ENCODE peak calls at places on chromosomes 11 and 22, in five cellular contexts. Y is body of pancreas, P is adrenal gland, N is GM23248, I is upper lobe of right lung. H is an unnamed sample. For H3K4me1, the result is how much of the 10 kb centered on the place peaks cover.

GRCh38 chr22:29798318-29798717 is 31.1 kb downstream of the UQCR10 start:
- DNase-seq in Y (no peak), N (no peak), I (no peak), P (no peak), H (no peak)

GRCh38 chr22:20117656-20118571 is 888 bp upstream of the TRMT2A start:
- DNase-seq in I (peak), Y (peak), P (peak), N (peak), H (peak)

GRCh38 chr11:125553357-125553756 is 15.9 kb upstream of the EI24 start:
- DNase-seq in N (no peak), P (no peak), Y (no peak), I (no peak), H (no peak)

GRCh38 chr11:15101072-15101701 is 13.5 kb upstream of the INSC start:
- DNase-seq in N (peak), P (peak), I (peak), Y (peak), H (peak)

GRCh38 chr11:82703796-82704195 is 29.9 kb downstream of the FAM181B start:
- DNase-seq in I (no peak), N (no peak), P (no peak), Y (no peak), H (no peak)

GRCh38 chr11:115672999-115673411 is 168.8 kb upstream of the CADM1 start:
- DNase-seq in P (peak), N (peak), Y (no peak), I (no peak), H (no peak)

GRCh38 chr22:42743501-42743991 is 22.9 kb upstream of the A4GALT start:
- DNase-seq in N (peak), I (no peak), Y (peak), P (no peak), H (no peak)

GRCh38 chr11:57779275-57779674 is 17.7 kb downstream of the CTNND1 start:
- DNase-seq in I (no peak), Y (peak), N (peak), P (peak), H (no peak)

GRCh38 chr11:2271077-2271326 is 614 bp upstream of the ASCL2 start:
- DNase-seq in N (no peak), Y (no peak), P (no peak), I (peak), H (peak)

GRCh38 chr11:11733246-11733763 is 108.5 kb upstream of the USP47 start:
- DNase-seq in I (no peak), P (no peak), N (no peak), Y (no peak), H (no peak)

GRCh38 chr11:57491371-57492061 is 24.0 kb downstream of the SLC43A1 start:
- DNase-seq in P (peak), Y (peak), I (peak), N (peak), H (no peak)

GRCh38 chr11:115275045-115275444 is 229.2 kb downstream of the CADM1 start:
- DNase-seq in I (no peak), Y (no peak), N (no peak), P (no peak), H (no peak)

GRCh38 chr11:45179686-45180085 is 33.2 kb downstream of the PRDM11 start:
- DNase-seq in P (no peak), N (no peak), Y (no peak), I (no peak), H (no peak)
- H3K27ac ChIP-seq in P (peak), N (no peak), Y (peak), I (peak), H (no peak)

GRCh38 chr11:63558459-63559157 is 4.6 kb downstream of the PLAAT2 start:
- DNase-seq in I (no peak), Y (no peak), N (no peak), P (no peak), H (no peak)
- H3K4me1 ChIP-seq in I (under half), Y (under half), N (under half), P (under half), H (under half)

DNA sequence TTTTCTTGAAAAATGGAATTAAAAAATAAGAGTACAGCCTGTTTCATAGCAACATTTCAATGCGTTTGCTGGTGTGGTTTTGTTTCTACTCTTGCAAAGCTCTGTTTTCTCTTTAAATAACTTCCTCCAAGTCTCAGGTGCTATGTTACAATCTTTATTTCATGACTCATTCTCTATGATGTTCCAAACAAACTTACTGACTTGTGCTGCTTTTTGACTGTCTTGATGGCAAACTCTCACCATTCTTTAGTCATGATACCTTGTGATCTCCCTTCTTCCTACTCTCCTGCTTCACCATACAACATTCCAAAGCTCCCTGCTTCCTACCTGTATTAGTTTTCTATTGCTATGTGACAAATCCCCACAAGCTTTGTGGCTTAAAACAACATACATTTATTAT is 166.1 kb downstream of the C11orf91 start:
- DNase-seq in Y (no peak), I (no peak), N (no peak), P (no peak), H (no peak)
- H3K27ac ChIP-seq in Y (no peak), I (no peak), N (peak), P (no peak), H (no peak)

DNA sequence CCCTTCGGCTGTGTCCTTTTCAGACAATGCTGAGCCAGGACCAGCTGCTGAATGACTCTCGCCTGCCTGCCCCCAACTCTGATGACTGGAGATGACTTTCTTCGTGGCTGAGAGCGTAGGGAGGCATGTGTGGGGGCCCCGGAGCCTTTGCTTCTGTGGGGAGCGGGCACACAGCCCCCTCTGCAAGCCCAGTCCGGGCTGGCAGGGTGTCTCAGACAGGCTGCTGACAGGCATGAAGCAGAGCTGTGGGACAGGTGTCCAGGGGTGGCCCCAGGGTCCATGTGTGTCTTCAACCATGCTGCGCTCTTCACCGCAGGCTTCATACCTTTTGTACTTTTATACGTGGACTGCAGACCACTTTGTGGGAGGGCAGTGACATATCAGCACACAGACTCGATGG is 16.6 kb downstream of the CYB5R2 start:
- DNase-seq in P (no peak), N (no peak), Y (no peak), I (no peak), H (no peak)
- H3K4me1 ChIP-seq in P (under half), N (under half), Y (under half), I (under half), H (under half)

DNA sequence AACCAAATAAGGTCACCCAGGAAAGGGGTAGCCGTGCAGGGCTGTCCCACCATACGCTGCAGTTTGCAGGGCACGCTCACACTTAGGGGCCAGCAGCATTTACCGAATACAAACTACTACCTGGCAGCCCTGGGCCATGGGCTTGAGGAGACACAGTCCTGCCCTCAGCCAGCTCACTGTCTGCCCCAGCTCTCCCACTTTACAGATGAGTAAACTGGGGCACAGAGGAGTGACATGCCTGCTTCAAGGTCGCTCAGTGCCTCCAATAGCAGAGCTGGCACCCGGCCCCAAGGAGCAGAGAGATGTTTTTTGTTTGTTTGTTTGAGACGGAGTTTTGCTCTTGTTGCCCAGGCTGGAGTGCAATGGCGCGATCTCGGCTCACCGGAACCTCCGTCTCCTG is 2.8 kb downstream of the FADS3 start:
- DNase-seq in I (no peak), N (peak), P (no peak), Y (no peak), H (no peak)
- H3K27ac ChIP-seq in I (peak), N (peak), P (peak), Y (peak), H (no peak)